ENCODE peak calls at places on chromosomes 4 and X, in eight cellular contexts. V, H, A, C, Z, E, X and M are unnamed samples.

GRCh38 chr4:120773641-120774040 is 148.9 kb downstream of the PRDM5 start:
- DNase-seq in V (no peak), H (no peak), A (no peak), C (no peak), Z (peak), E (no peak), X (peak), M (no peak)

GRCh38 chr4:141792164-141792563 is 155.8 kb downstream of the IL15 start:
- DNase-seq in V (no peak), H (no peak), A (no peak), C (no peak), Z (no peak), E (no peak), X (no peak), M (no peak)

GRCh38 chr4:133776961-133777360 is 424.6 kb downstream of the PABPC4L start:
- DNase-seq in V (no peak), H (no peak), A (no peak), C (no peak), Z (no peak), E (no peak), X (no peak), M (no peak)

GRCh38 chrX:38156838-38157237 is 63.8 kb downstream of the SRPX start:
- DNase-seq in V (no peak), H (no peak), A (no peak), C (no peak), Z (no peak), E (no peak), X (no peak), M (no peak)

GRCh38 chrX:32448320-32448719 is 763.0 kb downstream of the DMD start:
- DNase-seq in V (peak), H (no peak), A (no peak), C (no peak), Z (peak), E (no peak), X (peak), M (no peak)

GRCh38 chr4:69057620-69058409 is 38.5 kb upstream of the UGT2B7 start:
- DNase-seq in V (peak), H (no peak), A (no peak), C (peak), Z (no peak), E (no peak), X (peak), M (peak)

GRCh38 chr4:7108046-7108625 is 40.3 kb upstream of the GRPEL1 start:
- DNase-seq in V (no peak), H (no peak), A (no peak), C (no peak), Z (no peak), E (peak), X (no peak), M (no peak)

GRCh38 chrX:26925088-26925487 is 538.1 kb downstream of the PPP4R3C start:
- DNase-seq in V (no peak), H (no peak), A (no peak), C (no peak), Z (no peak), E (no peak), X (no peak), M (no peak)

GRCh38 chrX:70134116-70134477 is 850 bp downstream of the IGBP1 start:
- DNase-seq in V (peak), H (no peak), A (peak), C (peak), Z (no peak), E (no peak), X (no peak), M (peak)

GRCh38 chr4:44145868-44146267 is 302.7 kb downstream of the KCTD8 start:
- DNase-seq in V (no peak), H (no peak), A (peak), C (no peak), Z (no peak), E (no peak), X (no peak), M (no peak)

GRCh38 chr4:10762541-10762940 is 78.0 kb upstream of the CLNK start:
- DNase-seq in V (peak), H (no peak), A (peak), C (peak), Z (no peak), E (no peak), X (no peak), M (peak)

GRCh38 chr4:10605056-10605455 is 79.5 kb downstream of the CLNK start:
- DNase-seq in V (no peak), H (no peak), A (no peak), C (no peak), Z (no peak), E (no peak), X (no peak), M (no peak)

GRCh38 chr4:128670434-128670999 is 139.0 kb upstream of the JADE1 start:
- DNase-seq in V (no peak), H (no peak), A (no peak), C (no peak), Z (no peak), E (no peak), X (no peak), M (no peak)

GRCh38 chr4:168848977-168849687 is 160.9 kb downstream of the CBR4 start:
- DNase-seq in V (peak), H (no peak), A (no peak), C (peak), Z (no peak), E (peak), X (no peak), M (no peak)

GRCh38 chr4:78446607-78447006 is 105.0 kb upstream of the ANXA3 start:
- DNase-seq in V (no peak), H (no peak), A (no peak), C (no peak), Z (no peak), E (no peak), X (no peak), M (no peak)

GRCh38 chr4:118948545-118949144 is 60.0 kb downstream of the SYNPO2 start:
- DNase-seq in V (peak), H (no peak), A (no peak), C (no peak), Z (no peak), E (no peak), X (no peak), M (no peak)

GRCh38 chrX:49919617-49920016 is 2.8 kb upstream of the CLCN5 start:
- DNase-seq in V (peak), H (no peak), A (peak), C (peak), Z (peak), E (peak), X (peak), M (peak)

GRCh38 chrX:141341341-141341740 is 99.0 kb upstream of the SPANXC start:
- DNase-seq in V (no peak), H (no peak), A (peak), C (no peak), Z (no peak), E (no peak), X (no peak), M (no peak)

GRCh38 chrX:15849555-15849954 is 5.1 kb downstream of the AP1S2 start:
- DNase-seq in V (peak), H (no peak), A (peak), C (peak), Z (no peak), E (peak), X (no peak), M (peak)

GRCh38 chr4:25771672-25772071 is 91.1 kb downstream of the SEL1L3 start:
- DNase-seq in V (no peak), H (no peak), A (no peak), C (no peak), Z (no peak), E (no peak), X (no peak), M (no peak)
- TF ChIP-seq CTCF in V (no peak), H (no peak), A (no peak), C (no peak), Z (no peak), E (no peak), X (no peak), M (no peak)

GRCh38 chr4:961651-962230 is 11.6 kb downstream of the DGKQ start:
- DNase-seq in V (no peak), H (no peak), A (no peak), C (no peak), Z (no peak), E (no peak), X (no peak), M (no peak)
- TF ChIP-seq EZH2phosphoT487 in V (no peak), H (no peak), A (no peak), C (no peak), Z (no peak), E (no peak), X (no peak), M (no peak)

GRCh38 chrX:53279296-53280237 is 1.8 kb downstream of the IQSEC2 start:
- DNase-seq in V (peak), H (no peak), A (no peak), C (no peak), Z (no peak), E (no peak), X (no peak), M (no peak)
- TF ChIP-seq CTCF in V (peak), H (peak), A (peak), C (peak), Z (no peak), E (peak), X (no peak), M (no peak)

GRCh38 chr4:167233523-167234387 is 539 bp downstream of the SPOCK3 start:
- DNase-seq in V (peak), H (no peak), A (peak), C (peak), Z (no peak), E (peak), X (no peak), M (peak)
- TF ChIP-seq EZH2phosphoT487 in V (no peak), H (no peak), A (no peak), C (peak), Z (no peak), E (no peak), X (no peak), M (no peak)

GRCh38 chrX:24201216-24201615 is 51.7 kb downstream of the ZFX start:
- DNase-seq in V (no peak), H (no peak), A (no peak), C (no peak), Z (no peak), E (no peak), X (no peak), M (no peak)

GRCh38 chrX:24202465-24203031 is 53.0 kb downstream of the ZFX start:
- DNase-seq in V (no peak), H (no peak), A (no peak), C (no peak), Z (no peak), E (no peak), X (no peak), M (no peak)

GRCh38 chrX:24204958-24205357 is 55.4 kb downstream of the ZFX start:
- DNase-seq in V (no peak), H (no peak), A (no peak), C (no peak), Z (peak), E (no peak), X (no peak), M (no peak)

GRCh38 chrX:24203072-24203808 is 53.7 kb downstream of the ZFX start:
- DNase-seq in V (no peak), H (no peak), A (no peak), C (no peak), Z (no peak), E (no peak), X (no peak), M (no peak)

GRCh38 chrX:24204331-24204730 is 54.8 kb downstream of the ZFX start:
- DNase-seq in V (no peak), H (no peak), A (peak), C (no peak), Z (no peak), E (no peak), X (no peak), M (no peak)
- TF ChIP-seq CTCF in V (no peak), H (no peak), A (no peak), C (no peak), Z (no peak), E (no peak), X (no peak), M (no peak)

GRCh38 chr4:24583451-24584174 is 741 bp downstream of the DHX15 start:
- DNase-seq in V (peak), H (peak), A (peak), C (peak), Z (peak), E (peak), X (peak), M (peak)
- TF ChIP-seq EZH2phosphoT487 in V (no peak), H (no peak), A (no peak), C (no peak), Z (no peak), E (no peak), X (no peak), M (no peak)

GRCh38 chr4:98055800-98056501 is 87.3 kb downstream of the STPG2 start:
- DNase-seq in V (peak), H (no peak), A (no peak), C (no peak), Z (no peak), E (no peak), X (no peak), M (no peak)
- TF ChIP-seq CTCF in V (peak), H (peak), A (no peak), C (no peak), Z (no peak), E (no peak), X (no peak), M (no peak)

GRCh38 chrX:110214684-110215083 is 103.2 kb downstream of the AMMECR1 start:
- DNase-seq in V (no peak), H (no peak), A (no peak), C (no peak), Z (no peak), E (no peak), X (no peak), M (no peak)
- TF ChIP-seq EZH2phosphoT487 in V (no peak), H (no peak), A (no peak), C (no peak), Z (no peak), E (no peak), X (no peak), M (no peak)